ENCODE peak calls at places on chromosome 18, in eight cellular contexts. One of them, this sample, is unnamed.

GRCh38 chr18:65919018-65919417 is 168.2 kb downstream of the CDH7 start:
- DNase-seq in K562: no peak
- DNase-seq in neuronal stem cell: no peak
- DNase-seq in body of pancreas: no peak
- DNase-seq in breast epithelium: no peak
- DNase-seq in kidney: no peak
- DNase-seq in testis: no peak
- DNase-seq in CD4-positive, alpha-beta memory T cell: no peak
- DNase-seq in this sample: no peak

GRCh38 chr18:35141077-35141476 is 99.8 kb upstream of the ZNF397 start:
- DNase-seq in K562: no peak
- DNase-seq in neuronal stem cell: no peak
- DNase-seq in body of pancreas: no peak
- DNase-seq in breast epithelium: no peak
- DNase-seq in kidney: no peak
- DNase-seq in testis: no peak
- DNase-seq in CD4-positive, alpha-beta memory T cell: no peak
- DNase-seq in this sample: no peak

GRCh38 chr18:26657618-26658581 is 109.5 kb upstream of the KCTD1 start:
- DNase-seq in K562: no peak
- DNase-seq in neuronal stem cell: no peak
- DNase-seq in body of pancreas: no peak
- DNase-seq in breast epithelium: no peak
- DNase-seq in kidney: no peak
- DNase-seq in testis: no peak
- DNase-seq in CD4-positive, alpha-beta memory T cell: no peak
- DNase-seq in this sample: no peak

GRCh38 chr18:65523461-65523860 is 227.4 kb upstream of the CDH7 start:
- DNase-seq in K562: no peak
- DNase-seq in neuronal stem cell: no peak
- DNase-seq in body of pancreas: no peak
- DNase-seq in breast epithelium: no peak
- DNase-seq in kidney: no peak
- DNase-seq in testis: no peak
- DNase-seq in CD4-positive, alpha-beta memory T cell: no peak
- DNase-seq in this sample: no peak

GRCh38 chr18:77234504-77235365 is 14.9 kb upstream of the GALR1 start:
- DNase-seq in K562: no peak
- DNase-seq in neuronal stem cell: no peak
- DNase-seq in body of pancreas: no peak
- DNase-seq in breast epithelium: no peak
- DNase-seq in kidney: peak; percentile 29
- DNase-seq in testis: no peak
- DNase-seq in CD4-positive, alpha-beta memory T cell: no peak
- DNase-seq in this sample: no peak

GRCh38 chr18:3675446-3675845 is 225.5 kb downstream of the TGIF1 start:
- DNase-seq in K562: no peak
- DNase-seq in neuronal stem cell: no peak
- DNase-seq in body of pancreas: no peak
- DNase-seq in breast epithelium: no peak
- DNase-seq in kidney: no peak
- DNase-seq in testis: no peak
- DNase-seq in CD4-positive, alpha-beta memory T cell: no peak
- DNase-seq in this sample: no peak

GRCh38 chr18:28267878-28268625 is 91.1 kb upstream of the CDH2 start:
- DNase-seq in K562: no peak
- DNase-seq in neuronal stem cell: no peak
- DNase-seq in body of pancreas: no peak
- DNase-seq in breast epithelium: no peak
- DNase-seq in kidney: no peak
- DNase-seq in testis: no peak
- DNase-seq in CD4-positive, alpha-beta memory T cell: no peak
- DNase-seq in this sample: no peak

GRCh38 chr18:14976736-14977430 is 228.9 kb downstream of the ANKRD30B start:
- DNase-seq in K562: no peak
- DNase-seq in neuronal stem cell: no peak
- DNase-seq in body of pancreas: no peak
- DNase-seq in breast epithelium: no peak
- DNase-seq in kidney: no peak
- DNase-seq in testis: no peak
- DNase-seq in CD4-positive, alpha-beta memory T cell: no peak
- DNase-seq in this sample: no peak

GRCh38 chr18:32326450-32327309 is 136.8 kb downstream of the MEP1B start:
- DNase-seq in K562: no peak
- DNase-seq in neuronal stem cell: no peak
- DNase-seq in body of pancreas: no peak
- DNase-seq in breast epithelium: no peak
- DNase-seq in kidney: no peak
- DNase-seq in testis: no peak
- DNase-seq in CD4-positive, alpha-beta memory T cell: no peak
- DNase-seq in this sample: no peak

GRCh38 chr18:27713037-27713726 is 463.7 kb downstream of the CDH2 start:
- DNase-seq in K562: no peak
- DNase-seq in neuronal stem cell: peak; percentile 48
- DNase-seq in body of pancreas: no peak
- DNase-seq in breast epithelium: no peak
- DNase-seq in kidney: no peak
- DNase-seq in testis: no peak
- DNase-seq in CD4-positive, alpha-beta memory T cell: no peak
- DNase-seq in this sample: peak; percentile 23

GRCh38 chr18:49241852-49242251 is 218.6 kb downstream of the DYM start:
- DNase-seq in K562: no peak
- DNase-seq in neuronal stem cell: no peak
- DNase-seq in body of pancreas: no peak
- DNase-seq in breast epithelium: no peak
- DNase-seq in kidney: no peak
- DNase-seq in testis: no peak
- DNase-seq in CD4-positive, alpha-beta memory T cell: no peak
- DNase-seq in this sample: no peak

GRCh38 chr18:51108330-51108729 is 78.3 kb downstream of the SMAD4 start:
- DNase-seq in K562: no peak
- DNase-seq in neuronal stem cell: no peak
- DNase-seq in body of pancreas: no peak
- DNase-seq in breast epithelium: no peak
- DNase-seq in kidney: no peak
- DNase-seq in testis: no peak
- DNase-seq in CD4-positive, alpha-beta memory T cell: no peak
- DNase-seq in this sample: no peak

GRCh38 chr18:26483633-26484032 is 64.7 kb downstream of the KCTD1 start:
- DNase-seq in K562: no peak
- DNase-seq in neuronal stem cell: no peak
- DNase-seq in body of pancreas: no peak
- DNase-seq in breast epithelium: no peak
- DNase-seq in kidney: no peak
- DNase-seq in testis: no peak
- DNase-seq in CD4-positive, alpha-beta memory T cell: no peak
- DNase-seq in this sample: no peak

GRCh38 chr18:63953811-63954210 is 4.7 kb downstream of the HMSD start:
- DNase-seq in K562: no peak
- DNase-seq in neuronal stem cell: no peak
- DNase-seq in body of pancreas: no peak
- DNase-seq in breast epithelium: no peak
- DNase-seq in kidney: no peak
- DNase-seq in testis: no peak
- DNase-seq in CD4-positive, alpha-beta memory T cell: no peak
- DNase-seq in this sample: peak; percentile 36

GRCh38 chr18:12011962-12012549 is 30.7 kb downstream of the IMPA2 start:
- DNase-seq in K562: no peak
- DNase-seq in neuronal stem cell: no peak
- DNase-seq in body of pancreas: peak; percentile 73
- DNase-seq in breast epithelium: no peak
- DNase-seq in kidney: peak; percentile 88
- DNase-seq in testis: no peak
- DNase-seq in CD4-positive, alpha-beta memory T cell: no peak
- DNase-seq in this sample: no peak

GRCh38 chr18:56995579-56996194 is 151.2 kb upstream of the BOD1L2 start:
- DNase-seq in K562: no peak
- DNase-seq in neuronal stem cell: no peak
- DNase-seq in body of pancreas: no peak
- DNase-seq in breast epithelium: no peak
- DNase-seq in kidney: no peak
- DNase-seq in testis: no peak
- DNase-seq in CD4-positive, alpha-beta memory T cell: no peak
- DNase-seq in this sample: peak; percentile 15

GRCh38 chr18:13934058-13934457 is 18.7 kb upstream of the MC2R start:
- DNase-seq in K562: no peak
- DNase-seq in neuronal stem cell: no peak
- DNase-seq in body of pancreas: no peak
- DNase-seq in breast epithelium: no peak
- DNase-seq in kidney: no peak
- DNase-seq in testis: no peak
- DNase-seq in CD4-positive, alpha-beta memory T cell: no peak
- DNase-seq in this sample: no peak

GRCh38 chr18:13932285-13933025 is 17.1 kb upstream of the MC2R start:
- DNase-seq in K562: no peak
- DNase-seq in neuronal stem cell: no peak
- DNase-seq in body of pancreas: no peak
- DNase-seq in breast epithelium: no peak
- DNase-seq in kidney: no peak
- DNase-seq in testis: no peak
- DNase-seq in CD4-positive, alpha-beta memory T cell: no peak
- DNase-seq in this sample: no peak

GRCh38 chr18:13934676-13935075 is 19.3 kb upstream of the MC2R start:
- DNase-seq in K562: no peak
- DNase-seq in neuronal stem cell: no peak
- DNase-seq in body of pancreas: no peak
- DNase-seq in breast epithelium: no peak
- DNase-seq in kidney: no peak
- DNase-seq in testis: no peak
- DNase-seq in CD4-positive, alpha-beta memory T cell: no peak
- DNase-seq in this sample: no peak

GRCh38 chr18:13930964-13931363 is 15.6 kb upstream of the MC2R start:
- DNase-seq in K562: no peak
- DNase-seq in neuronal stem cell: no peak
- DNase-seq in body of pancreas: no peak
- DNase-seq in breast epithelium: no peak
- DNase-seq in kidney: no peak
- DNase-seq in testis: no peak
- DNase-seq in CD4-positive, alpha-beta memory T cell: no peak
- DNase-seq in this sample: no peak
- H3K9me3 ChIP-seq in K562: no peaks in the 10 kb centered on the region
- H3K9me3 ChIP-seq in neuronal stem cell: no peaks in the 10 kb centered on the region
- H3K9me3 ChIP-seq in body of pancreas: no peaks in the 10 kb centered on the region
- H3K9me3 ChIP-seq in breast epithelium: peaks cover 19% of the 10 kb centered on the region
- H3K9me3 ChIP-seq in kidney: no peaks in the 10 kb centered on the region
- H3K9me3 ChIP-seq in testis: no peaks in the 10 kb centered on the region
- H3K9me3 ChIP-seq in CD4-positive, alpha-beta memory T cell: no peaks in the 10 kb centered on the region
- H3K9me3 ChIP-seq in this sample: no peaks in the 10 kb centered on the region

DNA sequence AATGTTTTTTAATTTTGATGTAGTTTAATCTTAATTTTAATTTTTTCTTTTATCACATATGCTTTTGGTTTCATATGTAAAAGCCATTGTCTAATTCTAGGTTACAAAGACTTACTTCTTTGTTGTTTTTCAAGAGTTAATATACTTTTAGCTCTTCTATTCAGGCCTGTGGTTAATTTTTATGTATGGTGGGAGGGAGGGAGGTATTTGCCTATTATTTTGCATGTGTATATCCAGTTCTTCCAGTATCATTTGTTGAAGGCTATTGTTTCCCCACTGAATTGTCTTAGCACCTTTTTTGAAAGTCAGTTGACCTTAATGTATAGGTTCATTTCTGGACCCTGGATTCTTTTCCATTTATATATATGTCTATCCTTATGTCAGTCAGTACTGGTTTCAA is 23.4 kb downstream of the USP14 start:
- DNase-seq in K562: no peak
- DNase-seq in neuronal stem cell: no peak
- DNase-seq in body of pancreas: no peak
- DNase-seq in breast epithelium: no peak
- DNase-seq in kidney: no peak
- DNase-seq in testis: no peak
- DNase-seq in CD4-positive, alpha-beta memory T cell: no peak
- DNase-seq in this sample: no peak
- H3K36me3 ChIP-seq in K562: peaks cover 78% of the 10 kb centered on the region
- H3K36me3 ChIP-seq in neuronal stem cell: peaks cover 16% of the 10 kb centered on the region
- H3K36me3 ChIP-seq in body of pancreas: peaks cover 7% of the 10 kb centered on the region
- H3K36me3 ChIP-seq in breast epithelium: no peaks in the 10 kb centered on the region
- H3K36me3 ChIP-seq in kidney: peaks cover 8% of the 10 kb centered on the region
- H3K36me3 ChIP-seq in testis: no peaks in the 10 kb centered on the region
- H3K36me3 ChIP-seq in CD4-positive, alpha-beta memory T cell: peaks cover 19% of the 10 kb centered on the region
- H3K36me3 ChIP-seq in this sample: peaks cover 17% of the 10 kb centered on the region

GRCh38 chr18:58449366-58449935 is 179.4 kb downstream of the ALPK2 start:
- DNase-seq in K562: peak; percentile 6
- DNase-seq in neuronal stem cell: no peak
- DNase-seq in body of pancreas: no peak
- DNase-seq in breast epithelium: no peak
- DNase-seq in kidney: no peak
- DNase-seq in testis: no peak
- DNase-seq in CD4-positive, alpha-beta memory T cell: no peak
- DNase-seq in this sample: no peak

GRCh38 chr18:58447342-58448190 is 181.3 kb downstream of the ALPK2 start:
- DNase-seq in K562: no peak
- DNase-seq in neuronal stem cell: peak; percentile 27
- DNase-seq in body of pancreas: no peak
- DNase-seq in breast epithelium: no peak
- DNase-seq in kidney: no peak
- DNase-seq in testis: no peak
- DNase-seq in CD4-positive, alpha-beta memory T cell: no peak
- DNase-seq in this sample: peak; percentile 19

GRCh38 chr18:58443671-58444070 is 185.2 kb downstream of the ALPK2 start:
- DNase-seq in K562: no peak
- DNase-seq in neuronal stem cell: peak; percentile 36
- DNase-seq in body of pancreas: no peak
- DNase-seq in breast epithelium: no peak
- DNase-seq in kidney: no peak
- DNase-seq in testis: no peak
- DNase-seq in CD4-positive, alpha-beta memory T cell: no peak
- DNase-seq in this sample: no peak

GRCh38 chr18:58451115-58451971 is 177.5 kb downstream of the ALPK2 start:
- DNase-seq in K562: no peak
- DNase-seq in neuronal stem cell: no peak
- DNase-seq in body of pancreas: no peak
- DNase-seq in breast epithelium: no peak
- DNase-seq in kidney: no peak
- DNase-seq in testis: no peak
- DNase-seq in CD4-positive, alpha-beta memory T cell: no peak
- DNase-seq in this sample: no peak

DNA sequence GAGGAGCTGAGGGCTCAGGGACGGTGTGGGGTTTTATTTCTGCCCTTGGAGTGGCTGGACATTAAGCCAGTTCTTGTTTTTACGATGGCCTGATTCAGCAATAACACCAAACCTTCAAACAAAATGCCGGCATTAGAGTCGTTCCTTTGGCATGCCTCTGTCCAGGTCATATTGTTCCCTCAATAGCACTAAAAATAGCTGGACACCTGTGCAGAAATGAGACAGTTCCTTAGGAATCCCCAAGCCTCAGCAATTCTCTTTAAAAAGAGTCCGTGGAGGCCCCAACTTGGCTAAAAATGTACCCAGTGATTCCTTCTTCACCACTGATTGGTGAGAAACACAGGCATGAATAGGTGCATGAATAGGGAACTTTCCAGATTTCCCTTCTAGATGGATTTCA is 182.2 kb downstream of the ALPK2 start:
- DNase-seq in K562: no peak
- DNase-seq in neuronal stem cell: no peak
- DNase-seq in body of pancreas: no peak
- DNase-seq in breast epithelium: no peak
- DNase-seq in kidney: no peak
- DNase-seq in testis: no peak
- DNase-seq in CD4-positive, alpha-beta memory T cell: no peak
- DNase-seq in this sample: no peak
- H3K27ac ChIP-seq in K562: no peak overlapping the region
- H3K27ac ChIP-seq in neuronal stem cell: no peak overlapping the region
- H3K27ac ChIP-seq in body of pancreas: no peak overlapping the region
- H3K27ac ChIP-seq in breast epithelium: no peak overlapping the region
- H3K27ac ChIP-seq in kidney: no peak overlapping the region
- H3K27ac ChIP-seq in testis: no peak overlapping the region
- H3K27ac ChIP-seq in CD4-positive, alpha-beta memory T cell: no peak overlapping the region
- H3K27ac ChIP-seq in this sample: no peak overlapping the region

GRCh38 chr18:6606411-6607085 is 123.0 kb upstream of the ARHGAP28 start:
- DNase-seq in K562: no peak
- DNase-seq in neuronal stem cell: no peak
- DNase-seq in body of pancreas: no peak
- DNase-seq in breast epithelium: no peak
- DNase-seq in kidney: no peak
- DNase-seq in testis: no peak
- DNase-seq in CD4-positive, alpha-beta memory T cell: no peak
- DNase-seq in this sample: no peak
- H3K9me3 ChIP-seq in K562: no peaks in the 10 kb centered on the region
- H3K9me3 ChIP-seq in neuronal stem cell: no peaks in the 10 kb centered on the region
- H3K9me3 ChIP-seq in body of pancreas: no peaks in the 10 kb centered on the region
- H3K9me3 ChIP-seq in breast epithelium: no peaks in the 10 kb centered on the region
- H3K9me3 ChIP-seq in kidney: no peaks in the 10 kb centered on the region
- H3K9me3 ChIP-seq in testis: no peaks in the 10 kb centered on the region
- H3K9me3 ChIP-seq in CD4-positive, alpha-beta memory T cell: no peaks in the 10 kb centered on the region
- H3K9me3 ChIP-seq in this sample: no peaks in the 10 kb centered on the region